ENCODE peak calls at places on chromosomes 4 and X, in five cellular contexts. One of them, this sample, is unnamed.

GRCh38 chrX:40267334-40268118 is 169.8 kb upstream of the BCOR start:
- DNase-seq in breast epithelium: no peak
- DNase-seq in colonic mucosa: no peak
- DNase-seq in lower lobe of right lung: no peak
- DNase-seq in heart left ventricle: no peak
- DNase-seq in this sample: no peak

GRCh38 chrX:49710744-49711319 is 15.0 kb upstream of the PAGE1 start:
- DNase-seq in colonic mucosa: no peak
- DNase-seq in breast epithelium: no peak
- DNase-seq in lower lobe of right lung: no peak
- DNase-seq in heart left ventricle: no peak
- DNase-seq in this sample: no peak

GRCh38 chrX:555589-556220 is 74.9 kb upstream of the SHOX start:
- DNase-seq in lower lobe of right lung: no peak
- DNase-seq in breast epithelium: no peak
- DNase-seq in heart left ventricle: no peak
- DNase-seq in colonic mucosa: no peak
- DNase-seq in this sample: no peak

GRCh38 chrX:136250191-136251041 is 784 bp downstream of the MAP7D3 start:
- DNase-seq in colonic mucosa: no peak
- DNase-seq in breast epithelium: no peak
- DNase-seq in heart left ventricle: peak; percentile 22
- DNase-seq in lower lobe of right lung: no peak
- DNase-seq in this sample: peak; percentile 82

GRCh38 chr4:59455751-59456150 is 1744.4 kb upstream of the ADGRL3 start:
- DNase-seq in lower lobe of right lung: no peak
- DNase-seq in breast epithelium: no peak
- DNase-seq in heart left ventricle: no peak
- DNase-seq in colonic mucosa: no peak
- DNase-seq in this sample: no peak

GRCh38 chrX:12372111-12372510 is 233.8 kb downstream of the FRMPD4 start:
- DNase-seq in colonic mucosa: no peak
- DNase-seq in lower lobe of right lung: no peak
- DNase-seq in breast epithelium: no peak
- DNase-seq in heart left ventricle: no peak
- DNase-seq in this sample: no peak

GRCh38 chrX:120736989-120737388 is 107.1 kb upstream of the C1GALT1C1 start:
- DNase-seq in colonic mucosa: no peak
- DNase-seq in breast epithelium: no peak
- DNase-seq in lower lobe of right lung: no peak
- DNase-seq in heart left ventricle: no peak
- DNase-seq in this sample: no peak

GRCh38 chrX:56429581-56429980 is 133.8 kb upstream of the UBQLN2 start:
- DNase-seq in breast epithelium: no peak
- DNase-seq in heart left ventricle: no peak
- DNase-seq in lower lobe of right lung: no peak
- DNase-seq in colonic mucosa: no peak
- DNase-seq in this sample: no peak

GRCh38 chrX:109793191-109793590 is 60.1 kb upstream of the ACSL4 start:
- DNase-seq in colonic mucosa: no peak
- DNase-seq in heart left ventricle: no peak
- DNase-seq in breast epithelium: no peak
- DNase-seq in lower lobe of right lung: no peak
- DNase-seq in this sample: no peak

GRCh38 chrX:39899876-39900787 is 197.6 kb downstream of the BCOR start:
- DNase-seq in breast epithelium: no peak
- DNase-seq in heart left ventricle: no peak
- DNase-seq in colonic mucosa: no peak
- DNase-seq in lower lobe of right lung: no peak
- DNase-seq in this sample: no peak

GRCh38 chr4:69096111-69096656 is at the start of gene UGT2B7:
- DNase-seq in heart left ventricle: no peak
- DNase-seq in breast epithelium: no peak
- DNase-seq in lower lobe of right lung: no peak
- DNase-seq in colonic mucosa: no peak
- DNase-seq in this sample: no peak

GRCh38 chr4:109671350-109671749 is 31.9 kb downstream of the CASP6 start:
- DNase-seq in heart left ventricle: no peak
- DNase-seq in breast epithelium: no peak
- DNase-seq in lower lobe of right lung: no peak
- DNase-seq in colonic mucosa: no peak
- DNase-seq in this sample: no peak

GRCh38 chr4:170009291-170009690 is 16.9 kb downstream of the MFAP3L start:
- DNase-seq in colonic mucosa: no peak
- DNase-seq in breast epithelium: no peak
- DNase-seq in lower lobe of right lung: no peak
- DNase-seq in heart left ventricle: no peak
- DNase-seq in this sample: no peak

GRCh38 chr4:168846414-168846813 is 163.6 kb downstream of the CBR4 start:
- DNase-seq in heart left ventricle: no peak
- DNase-seq in breast epithelium: no peak
- DNase-seq in colonic mucosa: no peak
- DNase-seq in lower lobe of right lung: no peak
- DNase-seq in this sample: no peak

GRCh38 chr4:168850016-168850415 is 160.0 kb downstream of the CBR4 start:
- DNase-seq in colonic mucosa: no peak
- DNase-seq in heart left ventricle: no peak
- DNase-seq in lower lobe of right lung: no peak
- DNase-seq in breast epithelium: no peak
- DNase-seq in this sample: no peak

GRCh38 chr4:168848112-168848511 is 161.9 kb downstream of the CBR4 start:
- DNase-seq in colonic mucosa: no peak
- DNase-seq in lower lobe of right lung: no peak
- DNase-seq in breast epithelium: no peak
- DNase-seq in heart left ventricle: no peak
- DNase-seq in this sample: peak; percentile 26

GRCh38 chr4:168845897-168846296 is 164.2 kb downstream of the CBR4 start:
- DNase-seq in breast epithelium: no peak
- DNase-seq in colonic mucosa: no peak
- DNase-seq in lower lobe of right lung: no peak
- DNase-seq in heart left ventricle: no peak
- DNase-seq in this sample: no peak

DNA sequence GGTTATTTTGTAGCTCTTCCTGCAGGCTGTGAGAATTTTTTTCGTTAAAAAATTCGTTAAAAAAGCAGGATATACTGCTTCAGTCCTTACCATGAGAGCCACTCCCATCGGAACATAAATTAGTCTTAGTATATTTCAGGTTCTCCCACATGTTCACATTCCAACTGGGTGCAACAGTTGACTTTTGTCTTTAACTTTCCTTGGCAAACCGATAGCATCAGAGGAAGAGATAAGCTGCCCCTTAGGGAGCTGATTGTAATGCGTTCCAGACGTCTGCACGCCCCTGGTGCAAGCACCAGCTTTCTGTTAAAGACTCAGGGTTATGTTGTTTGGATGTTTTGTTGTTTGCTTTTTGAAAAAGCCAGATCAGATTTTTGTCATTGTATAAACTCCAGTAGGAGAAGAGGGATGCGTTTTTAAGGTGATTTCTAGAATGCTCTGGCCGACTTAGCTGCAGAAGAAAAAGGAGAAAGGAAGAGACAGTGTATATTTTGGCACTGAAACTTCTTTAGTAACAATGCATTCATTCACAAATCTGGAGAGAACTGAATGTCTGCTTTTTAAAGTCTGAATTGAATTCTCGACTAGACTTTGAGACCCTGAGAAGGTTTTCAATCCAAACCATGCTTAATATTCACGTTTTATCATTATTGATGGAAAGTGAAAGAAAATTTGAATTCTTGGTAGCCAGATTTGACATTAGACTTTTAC is 160.9 kb downstream of the CBR4 start:
- DNase-seq in colonic mucosa: no peak
- DNase-seq in lower lobe of right lung: no peak
- DNase-seq in breast epithelium: no peak
- DNase-seq in heart left ventricle: no peak
- DNase-seq in this sample: no peak
- H3K4me1 ChIP-seq in colonic mucosa: no peaks in the 10 kb centered on the region
- H3K4me1 ChIP-seq in lower lobe of right lung: peaks cover 50% of the 10 kb centered on the region
- H3K4me1 ChIP-seq in breast epithelium: peaks cover 11% of the 10 kb centered on the region
- H3K4me1 ChIP-seq in heart left ventricle: peaks cover 32% of the 10 kb centered on the region
- H3K4me1 ChIP-seq in this sample: peaks cover 12% of the 10 kb centered on the region

GRCh38 chr4:111641813-111642579 is 503.3 kb upstream of the FAM241A start:
- DNase-seq in heart left ventricle: peak; percentile 32
- DNase-seq in colonic mucosa: peak; percentile 48
- DNase-seq in lower lobe of right lung: no peak
- DNase-seq in breast epithelium: no peak
- DNase-seq in this sample: peak; percentile 59
- TF ChIP-seq CTCF in heart left ventricle: peak; percentile 76
- TF ChIP-seq CTCF in colonic mucosa: peak; percentile 62
- TF ChIP-seq CTCF in lower lobe of right lung: peak; percentile 70
- TF ChIP-seq CTCF in breast epithelium: peak; percentile 58
- TF ChIP-seq CTCF in this sample: peak; percentile 57

GRCh38 chr4:1718095-1718850 is 2.9 kb downstream of the TMEM129 start:
- DNase-seq in colonic mucosa: no peak
- DNase-seq in breast epithelium: no peak
- DNase-seq in heart left ventricle: no peak
- DNase-seq in lower lobe of right lung: no peak
- DNase-seq in this sample: no peak
- H3K4me1 ChIP-seq in colonic mucosa: peaks cover 37% of the 10 kb centered on the region
- H3K4me1 ChIP-seq in breast epithelium: peaks cover 10% of the 10 kb centered on the region
- H3K4me1 ChIP-seq in heart left ventricle: peaks cover 25% of the 10 kb centered on the region
- H3K4me1 ChIP-seq in lower lobe of right lung: peaks cover 62% of the 10 kb centered on the region
- H3K4me1 ChIP-seq in this sample: peaks cover 49% of the 10 kb centered on the region

GRCh38 chr4:153785830-153786721 is 2.8 kb downstream of the SFRP2 start:
- DNase-seq in breast epithelium: no peak
- DNase-seq in heart left ventricle: no peak
- DNase-seq in colonic mucosa: no peak
- DNase-seq in lower lobe of right lung: no peak
- DNase-seq in this sample: no peak
- TF ChIP-seq CTCF in breast epithelium: peak; percentile 37
- TF ChIP-seq CTCF in heart left ventricle: peak; percentile 39
- TF ChIP-seq CTCF in colonic mucosa: peak; percentile 18
- TF ChIP-seq CTCF in lower lobe of right lung: peak; percentile 13
- TF ChIP-seq CTCF in this sample: no peak